ENCODE peak calls at places on chromosome 16, in four cellular contexts. S is activated T-cell treated with anti-CD3 and anti-CD28 coated beads, Interleukin-2, amount 50 U/mL, for 24 hours; Z is left ventricle myocardium inferior; R is stimulated activated naive CD8-positive, alpha-beta T cell treated with anti-CD3 and anti-CD28 coated beads, Interleukin-15, Interleukin-2, amounts not matched to agents 100 U/mL and 50 U/mL, for 24 hours. J is an unnamed sample.

GRCh38 chr16:66650707-66651473 is 45.7 kb downstream of the CMTM4 start:
- DNase-seq in S (peak), Z (peak), R (peak), J (peak)

GRCh38 chr16:23595951-23596720 is at the start of gene NDUFAB1:
- DNase-seq in S (peak), Z (peak), R (peak), J (peak)

GRCh38 chr16:13316008-13316407 is 414.6 kb downstream of the SHISA9 start:
- DNase-seq in S (no peak), Z (no peak), R (no peak), J (no peak)

GRCh38 chr16:17068524-17068923 is 402.2 kb downstream of the XYLT1 start:
- DNase-seq in S (no peak), Z (no peak), R (no peak), J (no peak)

GRCh38 chr16:83117810-83118209 is 491.0 kb downstream of the CDH13 start:
- DNase-seq in S (no peak), Z (no peak), R (no peak), J (no peak)

GRCh38 chr16:28938721-28939120 is 7.0 kb downstream of the CD19 start:
- DNase-seq in S (no peak), Z (no peak), R (no peak), J (no peak)

GRCh38 chr16:4800290-4801041 is 2.0 kb downstream of the ROGDI start:
- DNase-seq in S (no peak), Z (peak), R (no peak), J (no peak)

GRCh38 chr16:54193656-54194007 is 93.0 kb downstream of the IRX3 start:
- DNase-seq in S (peak), Z (peak), R (peak), J (peak)

GRCh38 chr16:71499775-71500364 is 10.7 kb upstream of the ZNF19 start:
- DNase-seq in S (no peak), Z (no peak), R (peak), J (peak)

GRCh38 chr16:73054732-73055481 is 7.0 kb upstream of the ZFHX3 start:
- DNase-seq in S (no peak), Z (no peak), R (no peak), J (peak)

GRCh38 chr16:66427451-66427860 is 361 bp downstream of the BEAN1 start:
- DNase-seq in S (no peak), Z (no peak), R (no peak), J (no peak)

GRCh38 chr16:88940196-88941050 is 36.6 kb downstream of the CBFA2T3 start:
- DNase-seq in S (no peak), Z (no peak), R (no peak), J (peak)

GRCh38 chr16:53159781-53160436 is 105.1 kb downstream of the CHD9 start:
- DNase-seq in S (no peak), Z (no peak), R (no peak), J (peak)

GRCh38 chr16:78509965-78510364 is 410.5 kb downstream of the WWOX start:
- DNase-seq in S (no peak), Z (no peak), R (no peak), J (no peak)

GRCh38 chr16:12449795-12450194 is 353.9 kb downstream of the CPPED1 start:
- DNase-seq in S (no peak), Z (no peak), R (peak), J (no peak)

GRCh38 chr16:49431040-49431439 is 57.4 kb downstream of the C16orf78 start:
- DNase-seq in S (no peak), Z (no peak), R (no peak), J (no peak)

GRCh38 chr16:50810241-50810965 is 68.5 kb downstream of the CYLD start:
- DNase-seq in S (no peak), Z (no peak), R (no peak), J (no peak)

GRCh38 chr16:30491744-30492308 is 19.3 kb downstream of the ITGAL start:
- DNase-seq in S (no peak), Z (no peak), R (no peak), J (peak)

GRCh38 chr16:2963611-2964415 is at the start of gene KREMEN2:
- DNase-seq in S (peak), Z (no peak), R (peak), J (no peak)

GRCh38 chr16:76947694-76948093 is 243.3 kb upstream of the MON1B start:
- DNase-seq in S (no peak), Z (no peak), R (no peak), J (no peak)

GRCh38 chr16:88988980-88989791 is 12.2 kb upstream of the CBFA2T3 start:
- DNase-seq in S (no peak), Z (no peak), R (no peak), J (no peak)

GRCh38 chr16:53131363-53132071 is 76.7 kb downstream of the CHD9 start:
- DNase-seq in S (peak), Z (peak), R (peak), J (peak)

GRCh38 chr16:54455021-54455725 is 168.6 kb upstream of the IRX3 start:
- DNase-seq in S (no peak), Z (no peak), R (no peak), J (no peak)

GRCh38 chr16:30656388-30656787 is 1.8 kb upstream of the FBRS start:
- DNase-seq in S (no peak), Z (no peak), R (no peak), J (no peak)